ENCODE peak calls at places on chromosomes 16 and 17, in five cellular contexts. One of them, this sample, is unnamed. For H3K4me1, the result is how much of the 10 kb centered on the place peaks cover.

GRCh38 chr17:79978545-79978852 is 57.2 kb downstream of the TBC1D16 start:
- DNase-seq in naive thymus-derived CD4-positive, alpha-beta T cell: no peak
- DNase-seq in hepatocyte: no peak
- DNase-seq in Panc1: no peak
- DNase-seq in right lobe of liver: no peak
- DNase-seq in this sample: no peak

GRCh38 chr17:67461876-67462275 is 84.8 kb downstream of the PITPNC1 start:
- DNase-seq in naive thymus-derived CD4-positive, alpha-beta T cell: no peak
- DNase-seq in hepatocyte: no peak
- DNase-seq in Panc1: no peak
- DNase-seq in right lobe of liver: no peak
- DNase-seq in this sample: no peak

GRCh38 chr17:45132569-45133463 is 501 bp upstream of the PLCD3 start:
- DNase-seq in naive thymus-derived CD4-positive, alpha-beta T cell: peak
- DNase-seq in hepatocyte: peak
- DNase-seq in Panc1: no peak
- DNase-seq in right lobe of liver: peak
- DNase-seq in this sample: peak

GRCh38 chr17:83154311-83155127 is 75.1 kb downstream of the METRNL start:
- DNase-seq in naive thymus-derived CD4-positive, alpha-beta T cell: no peak
- DNase-seq in hepatocyte: no peak
- DNase-seq in Panc1: no peak
- DNase-seq in right lobe of liver: no peak
- DNase-seq in this sample: no peak

GRCh38 chr17:17275991-17276390 is 5.1 kb downstream of the COPS3 start:
- DNase-seq in naive thymus-derived CD4-positive, alpha-beta T cell: no peak
- DNase-seq in hepatocyte: no peak
- DNase-seq in Panc1: no peak
- DNase-seq in right lobe of liver: no peak
- DNase-seq in this sample: no peak

GRCh38 chr17:45408611-45409421 is 23.9 kb downstream of the ARHGAP27 start:
- DNase-seq in naive thymus-derived CD4-positive, alpha-beta T cell: no peak
- DNase-seq in hepatocyte: no peak
- DNase-seq in Panc1: no peak
- DNase-seq in right lobe of liver: peak
- DNase-seq in this sample: no peak

GRCh38 chr17:2123467-2124251 is 68.8 kb downstream of the HIC1 start:
- DNase-seq in naive thymus-derived CD4-positive, alpha-beta T cell: no peak
- DNase-seq in hepatocyte: peak
- DNase-seq in Panc1: no peak
- DNase-seq in right lobe of liver: no peak
- DNase-seq in this sample: peak

GRCh38 chr16:87043273-87044030 is 273.7 kb downstream of the C16orf95 start:
- DNase-seq in naive thymus-derived CD4-positive, alpha-beta T cell: no peak
- DNase-seq in hepatocyte: no peak
- DNase-seq in Panc1: no peak
- DNase-seq in right lobe of liver: no peak
- DNase-seq in this sample: peak

GRCh38 chr17:47180337-47180736 is 8.8 kb downstream of the CDC27 start:
- DNase-seq in naive thymus-derived CD4-positive, alpha-beta T cell: no peak
- DNase-seq in hepatocyte: no peak
- DNase-seq in Panc1: no peak
- DNase-seq in right lobe of liver: no peak
- DNase-seq in this sample: no peak

GRCh38 chr17:76268015-76268749 is 3.0 kb downstream of the UBALD2 start:
- DNase-seq in naive thymus-derived CD4-positive, alpha-beta T cell: peak
- DNase-seq in hepatocyte: peak
- DNase-seq in Panc1: no peak
- DNase-seq in right lobe of liver: peak
- DNase-seq in this sample: no peak

GRCh38 chr17:62968445-62968923 is 2.4 kb downstream of the TANC2 start:
- DNase-seq in naive thymus-derived CD4-positive, alpha-beta T cell: peak
- DNase-seq in hepatocyte: peak
- DNase-seq in Panc1: peak
- DNase-seq in right lobe of liver: no peak
- DNase-seq in this sample: peak

GRCh38 chr17:27621557-27621956 is 9.4 kb upstream of the LGALS9 start:
- DNase-seq in naive thymus-derived CD4-positive, alpha-beta T cell: no peak
- DNase-seq in hepatocyte: no peak
- DNase-seq in Panc1: no peak
- DNase-seq in right lobe of liver: no peak
- DNase-seq in this sample: no peak

GRCh38 chr17:44076716-44077594 is 6.4 kb downstream of the G6PC3 start:
- DNase-seq in naive thymus-derived CD4-positive, alpha-beta T cell: no peak
- DNase-seq in hepatocyte: no peak
- DNase-seq in Panc1: no peak
- DNase-seq in right lobe of liver: no peak
- DNase-seq in this sample: no peak

GRCh38 chr17:12053552-12053951 is 32.9 kb downstream of the MAP2K4 start:
- DNase-seq in naive thymus-derived CD4-positive, alpha-beta T cell: no peak
- DNase-seq in hepatocyte: no peak
- DNase-seq in Panc1: no peak
- DNase-seq in right lobe of liver: no peak
- DNase-seq in this sample: no peak

GRCh38 chr16:22786284-22786683 is 27.7 kb upstream of the HS3ST2 start:
- DNase-seq in naive thymus-derived CD4-positive, alpha-beta T cell: no peak
- DNase-seq in hepatocyte: no peak
- DNase-seq in Panc1: no peak
- DNase-seq in right lobe of liver: no peak
- DNase-seq in this sample: no peak

GRCh38 chr17:21239680-21240374 is 13.4 kb downstream of the NATD1 start:
- DNase-seq in naive thymus-derived CD4-positive, alpha-beta T cell: no peak
- DNase-seq in hepatocyte: no peak
- DNase-seq in Panc1: no peak
- DNase-seq in right lobe of liver: no peak
- DNase-seq in this sample: peak

GRCh38 chr17:63697341-63698286 is 2.3 kb downstream of the LIMD2 start:
- DNase-seq in naive thymus-derived CD4-positive, alpha-beta T cell: peak
- DNase-seq in hepatocyte: peak
- DNase-seq in Panc1: no peak
- DNase-seq in right lobe of liver: peak
- DNase-seq in this sample: no peak

GRCh38 chr16:54362801-54363200 is 76.2 kb upstream of the IRX3 start:
- DNase-seq in naive thymus-derived CD4-positive, alpha-beta T cell: no peak
- DNase-seq in hepatocyte: no peak
- DNase-seq in Panc1: no peak
- DNase-seq in right lobe of liver: no peak
- DNase-seq in this sample: no peak

GRCh38 chr17:81035389-81036127 is 607 bp downstream of the BAIAP2 start:
- DNase-seq in naive thymus-derived CD4-positive, alpha-beta T cell: no peak
- DNase-seq in hepatocyte: no peak
- DNase-seq in Panc1: no peak
- DNase-seq in right lobe of liver: peak
- DNase-seq in this sample: peak

GRCh38 chr16:79146-80054 is 1.4 kb downstream of the MPG start:
- DNase-seq in naive thymus-derived CD4-positive, alpha-beta T cell: no peak
- DNase-seq in hepatocyte: no peak
- DNase-seq in Panc1: no peak
- DNase-seq in right lobe of liver: no peak
- DNase-seq in this sample: no peak

GRCh38 chr17:32123782-32124181 is 18.5 kb upstream of the RHOT1 start:
- DNase-seq in naive thymus-derived CD4-positive, alpha-beta T cell: no peak
- DNase-seq in hepatocyte: no peak
- DNase-seq in Panc1: no peak
- DNase-seq in right lobe of liver: no peak
- DNase-seq in this sample: peak

GRCh38 chr16:350203-350602 is 2.3 kb downstream of the AXIN1 start:
- DNase-seq in naive thymus-derived CD4-positive, alpha-beta T cell: no peak
- DNase-seq in hepatocyte: no peak
- DNase-seq in Panc1: no peak
- DNase-seq in right lobe of liver: no peak
- DNase-seq in this sample: no peak

GRCh38 chr16:15874745-15875314 is 13.6 kb downstream of the CEP20 start:
- DNase-seq in naive thymus-derived CD4-positive, alpha-beta T cell: no peak
- DNase-seq in hepatocyte: peak
- DNase-seq in Panc1: peak
- DNase-seq in right lobe of liver: no peak
- DNase-seq in this sample: peak

GRCh38 chr17:7673239-7673638 is 14.1 kb downstream of the TP53 start:
- DNase-seq in naive thymus-derived CD4-positive, alpha-beta T cell: peak
- DNase-seq in hepatocyte: no peak
- DNase-seq in Panc1: no peak
- DNase-seq in right lobe of liver: no peak
- DNase-seq in this sample: peak

GRCh38 chr16:87457051-87457611 is 35.7 kb downstream of the ZCCHC14 start:
- DNase-seq in naive thymus-derived CD4-positive, alpha-beta T cell: no peak
- DNase-seq in hepatocyte: peak
- DNase-seq in Panc1: no peak
- DNase-seq in right lobe of liver: no peak
- DNase-seq in this sample: no peak

GRCh38 chr16:76182092-76182635 is 95.0 kb upstream of the CNTNAP4 start:
- DNase-seq in naive thymus-derived CD4-positive, alpha-beta T cell: no peak
- DNase-seq in hepatocyte: no peak
- DNase-seq in Panc1: no peak
- DNase-seq in right lobe of liver: no peak
- DNase-seq in this sample: no peak

GRCh38 chr17:9798724-9799123 is 7.3 kb upstream of the DHRS7C start:
- DNase-seq in naive thymus-derived CD4-positive, alpha-beta T cell: no peak
- DNase-seq in hepatocyte: no peak
- DNase-seq in Panc1: no peak
- DNase-seq in right lobe of liver: no peak
- DNase-seq in this sample: no peak

GRCh38 chr16:17827313-17827712 is 356.6 kb upstream of the XYLT1 start:
- DNase-seq in naive thymus-derived CD4-positive, alpha-beta T cell: no peak
- DNase-seq in hepatocyte: no peak
- DNase-seq in Panc1: no peak
- DNase-seq in right lobe of liver: no peak
- DNase-seq in this sample: no peak

GRCh38 chr17:8438441-8438840 is 2.8 kb downstream of the NDEL1 start:
- DNase-seq in naive thymus-derived CD4-positive, alpha-beta T cell: no peak
- DNase-seq in hepatocyte: no peak
- DNase-seq in Panc1: no peak
- DNase-seq in right lobe of liver: no peak
- DNase-seq in this sample: no peak

GRCh38 chr17:27756467-27757371 is 43.6 kb downstream of the NOS2 start:
- DNase-seq in naive thymus-derived CD4-positive, alpha-beta T cell: peak
- DNase-seq in hepatocyte: peak
- DNase-seq in Panc1: peak
- DNase-seq in right lobe of liver: no peak
- DNase-seq in this sample: peak

GRCh38 chr16:31215287-31216115 is 1.4 kb downstream of the PYDC1 start:
- DNase-seq in naive thymus-derived CD4-positive, alpha-beta T cell: no peak
- DNase-seq in hepatocyte: peak
- DNase-seq in Panc1: no peak
- DNase-seq in right lobe of liver: no peak
- DNase-seq in this sample: peak

GRCh38 chr17:14202388-14203166 is 34.1 kb downstream of the CDRT15 start:
- DNase-seq in naive thymus-derived CD4-positive, alpha-beta T cell: no peak
- DNase-seq in hepatocyte: no peak
- DNase-seq in Panc1: no peak
- DNase-seq in right lobe of liver: no peak
- DNase-seq in this sample: no peak

GRCh38 chr17:4900231-4901107 is 1.1 kb downstream of the C17orf107 start:
- DNase-seq in naive thymus-derived CD4-positive, alpha-beta T cell: peak
- DNase-seq in hepatocyte: no peak
- DNase-seq in Panc1: no peak
- DNase-seq in right lobe of liver: peak
- DNase-seq in this sample: no peak

GRCh38 chr17:35287286-35287811 is 44.5 kb downstream of the SLFN5 start:
- DNase-seq in naive thymus-derived CD4-positive, alpha-beta T cell: no peak
- DNase-seq in hepatocyte: no peak
- DNase-seq in Panc1: no peak
- DNase-seq in right lobe of liver: no peak
- DNase-seq in this sample: no peak

GRCh38 chr17:3127451-3127850 is at the start of gene OR1G1:
- DNase-seq in naive thymus-derived CD4-positive, alpha-beta T cell: no peak
- DNase-seq in hepatocyte: no peak
- DNase-seq in Panc1: no peak
- DNase-seq in right lobe of liver: no peak
- DNase-seq in this sample: no peak

GRCh38 chr16:23119570-23119969 is 29.7 kb downstream of the USP31 start:
- DNase-seq in naive thymus-derived CD4-positive, alpha-beta T cell: no peak
- DNase-seq in hepatocyte: no peak
- DNase-seq in Panc1: no peak
- DNase-seq in right lobe of liver: no peak
- DNase-seq in this sample: no peak

DNA sequence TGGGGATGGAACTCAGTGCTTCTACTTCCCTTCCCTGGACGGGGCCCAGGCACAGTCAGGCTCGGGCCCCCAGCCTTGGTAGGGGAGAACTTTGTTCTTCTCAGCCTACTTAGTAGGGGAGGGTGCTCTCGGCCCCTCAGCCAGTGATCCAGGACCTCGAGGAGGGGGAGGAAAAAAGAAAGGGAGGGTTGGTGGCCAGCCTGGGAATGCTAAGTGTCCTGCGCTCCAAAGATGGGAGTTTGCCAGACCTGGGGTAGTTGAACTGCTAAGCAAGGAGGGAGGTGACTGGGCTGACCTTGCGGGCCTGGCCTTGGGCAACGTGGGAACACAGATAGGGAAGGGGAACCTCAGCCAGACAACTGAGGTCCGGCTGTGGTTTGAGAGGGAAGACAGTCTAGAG is 12.2 kb downstream of the ADGRG1 start:
- DNase-seq in naive thymus-derived CD4-positive, alpha-beta T cell: no peak
- DNase-seq in hepatocyte: no peak
- DNase-seq in Panc1: no peak
- DNase-seq in right lobe of liver: no peak
- DNase-seq in this sample: no peak
- H3K4me1 ChIP-seq in naive thymus-derived CD4-positive, alpha-beta T cell: under half
- H3K4me1 ChIP-seq in hepatocyte: under half
- H3K4me1 ChIP-seq in Panc1: under half
- H3K4me1 ChIP-seq in right lobe of liver: under half
- H3K4me1 ChIP-seq in this sample: under half

GRCh38 chr16:2211923-2212347 is 1.3 kb upstream of the BRICD5 start:
- DNase-seq in naive thymus-derived CD4-positive, alpha-beta T cell: no peak
- DNase-seq in hepatocyte: no peak
- DNase-seq in Panc1: no peak
- DNase-seq in right lobe of liver: peak
- DNase-seq in this sample: no peak
- H3K27ac ChIP-seq in naive thymus-derived CD4-positive, alpha-beta T cell: no peak
- H3K27ac ChIP-seq in hepatocyte: no peak
- H3K27ac ChIP-seq in Panc1: peak
- H3K27ac ChIP-seq in right lobe of liver: no peak
- H3K27ac ChIP-seq in this sample: peak

GRCh38 chr17:48611681-48612455 is 1.1 kb upstream of the HOXB7 start:
- DNase-seq in naive thymus-derived CD4-positive, alpha-beta T cell: no peak
- DNase-seq in hepatocyte: no peak
- DNase-seq in Panc1: no peak
- DNase-seq in right lobe of liver: no peak
- DNase-seq in this sample: no peak
- H3K4me3 ChIP-seq in naive thymus-derived CD4-positive, alpha-beta T cell: peak
- H3K4me3 ChIP-seq in hepatocyte: peak
- H3K4me3 ChIP-seq in Panc1: peak
- H3K4me3 ChIP-seq in right lobe of liver: peak
- H3K4me3 ChIP-seq in this sample: no peak

DNA sequence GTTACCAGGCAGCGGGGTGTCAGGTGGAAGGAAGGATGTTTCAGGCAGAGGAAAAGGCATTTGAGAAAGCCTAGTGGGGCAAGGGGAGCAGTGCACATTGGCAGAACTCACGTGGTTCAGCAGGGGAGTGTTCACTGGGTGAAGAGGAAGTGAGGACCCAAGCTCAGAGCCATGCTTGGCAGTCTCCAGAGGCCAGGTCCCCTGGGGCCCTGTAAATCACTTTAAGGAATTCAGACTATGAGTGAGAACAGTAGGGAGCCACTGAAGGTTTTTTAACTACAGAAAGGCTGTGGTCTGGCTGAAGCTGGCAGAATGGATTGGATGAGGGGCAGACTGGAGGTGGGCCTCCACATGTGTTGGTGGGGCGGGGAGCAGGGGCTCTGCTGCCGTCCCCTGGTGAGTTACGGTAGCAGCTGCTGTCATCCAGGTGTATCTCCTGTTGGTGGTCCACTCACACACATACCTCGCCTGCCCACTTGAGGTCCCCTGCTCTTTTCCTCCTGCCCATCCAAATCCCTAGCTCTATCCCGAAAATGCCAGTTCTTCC is 5.1 kb downstream of the CLEC16A start:
- DNase-seq in naive thymus-derived CD4-positive, alpha-beta T cell: peak
- DNase-seq in hepatocyte: no peak
- DNase-seq in Panc1: no peak
- DNase-seq in right lobe of liver: no peak
- DNase-seq in this sample: no peak
- H3K4me1 ChIP-seq in naive thymus-derived CD4-positive, alpha-beta T cell: under half
- H3K4me1 ChIP-seq in hepatocyte: under half
- H3K4me1 ChIP-seq in Panc1: under half
- H3K4me1 ChIP-seq in right lobe of liver: under half
- H3K4me1 ChIP-seq in this sample: under half

This sample was measured in cardiac muscle cell.